ENCODE peak calls at places on chromosomes 5 and 9, in ten cellular contexts. S is keratinocyte, Z is H7, R is fibroblast of lung, I is NT2/D1, U is mesenchymal stem cell, E is hepatocyte, A is fibroblast of pulmonary artery, B is WERI-Rb-1, T is OCI-LY7. H is an unnamed sample.

GRCh38 chr9:92404437-92404836 is at the start of gene OGN:
- DNase-seq in A (peak), S (no peak), T (no peak), Z (no peak), B (no peak), R (peak), E (peak), U (no peak), I (no peak), H (no peak)

GRCh38 chr5:39619161-39619818 is 194.5 kb upstream of the DAB2 start:
- DNase-seq in I (no peak), R (no peak), B (no peak), Z (no peak), T (no peak), A (no peak), S (no peak), U (no peak), E (peak), H (no peak)

GRCh38 chr9:124007468-124008306 is 3.9 kb upstream of the LHX2 start:
- DNase-seq in T (no peak), I (no peak), S (no peak), A (no peak), Z (peak), R (no peak), B (no peak), E (no peak), U (no peak), H (no peak)

GRCh38 chr9:16431666-16432065 is 438.8 kb downstream of the BNC2 start:
- DNase-seq in U (no peak), I (no peak), T (no peak), R (no peak), B (no peak), A (no peak), E (no peak), S (no peak), Z (no peak), H (no peak)

GRCh38 chr9:107249665-107250285 is 33.3 kb upstream of the RAD23B start:
- DNase-seq in Z (no peak), B (no peak), A (no peak), I (no peak), E (no peak), U (no peak), T (no peak), R (no peak), S (no peak), H (no peak)

GRCh38 chr5:175377816-175378215 is 66.2 kb downstream of the DRD1 start:
- DNase-seq in T (no peak), I (no peak), U (no peak), R (peak), Z (no peak), S (no peak), B (no peak), A (no peak), E (no peak), H (no peak)

GRCh38 chr9:2625427-2625826 is 3.8 kb downstream of the VLDLR start:
- DNase-seq in E (no peak), A (no peak), S (no peak), U (no peak), Z (no peak), I (no peak), T (no peak), B (no peak), R (no peak), H (no peak)

GRCh38 chr9:95509851-95510529 is 6.8 kb downstream of the PTCH1 start:
- DNase-seq in R (no peak), E (no peak), T (peak), U (no peak), Z (no peak), B (no peak), A (peak), I (no peak), S (no peak), H (no peak)

GRCh38 chr5:7805379-7805778 is 45.6 kb downstream of the CFAP90 start:
- DNase-seq in Z (no peak), T (no peak), U (no peak), R (no peak), I (no peak), S (no peak), E (no peak), B (peak), A (peak), H (no peak)

GRCh38 chr9:97598461-97599288 is 34.5 kb downstream of the TSTD2 start:
- DNase-seq in B (peak), I (peak), U (peak), R (peak), S (peak), E (peak), Z (peak), T (peak), A (peak), H (peak)

GRCh38 chr9:30103647-30104394 is 2280.6 kb upstream of the ACO1 start:
- DNase-seq in I (no peak), Z (no peak), A (peak), B (no peak), E (no peak), R (no peak), T (no peak), S (no peak), U (peak), H (no peak)

GRCh38 chr5:55597014-55597981 is 62.5 kb upstream of the PLPP1 start:
- DNase-seq in R (peak), U (peak), I (no peak), T (no peak), B (no peak), S (peak), E (peak), Z (no peak), A (peak), H (peak)

GRCh38 chr9:129023036-129023907 is 4.9 kb downstream of the SH3GLB2 start:
- DNase-seq in E (peak), S (no peak), I (no peak), R (peak), U (peak), B (peak), A (peak), T (no peak), Z (peak), H (peak)

GRCh38 chr5:150612905-150613670 is 27.4 kb upstream of the SYNPO start:
- DNase-seq in R (peak), A (no peak), E (no peak), B (no peak), Z (no peak), S (no peak), U (no peak), I (no peak), T (no peak), H (no peak)

GRCh38 chr9:112784020-112784788 is 33.6 kb downstream of the SNX30 start:
- DNase-seq in A (peak), S (no peak), T (no peak), R (peak), E (peak), Z (peak), B (peak), U (peak), I (peak), H (no peak)

GRCh38 chr5:160702856-160703453 is 149.1 kb downstream of the ATP10B start:
- DNase-seq in E (no peak), U (no peak), Z (no peak), T (no peak), A (no peak), I (no peak), S (no peak), B (no peak), R (no peak), H (no peak)

GRCh38 chr9:101408374-101409078 is 9.9 kb downstream of the ZNF189 start:
- DNase-seq in B (no peak), R (peak), I (no peak), Z (no peak), E (no peak), T (no peak), U (peak), S (no peak), A (no peak), H (no peak)

GRCh38 chr9:91766301-91766700 is 183.7 kb downstream of the ROR2 start:
- DNase-seq in I (no peak), Z (no peak), T (no peak), E (no peak), S (no peak), A (no peak), B (no peak), U (no peak), R (no peak), H (no peak)

GRCh38 chr5:169711826-169712225 is 74.8 kb downstream of the DOCK2 start:
- DNase-seq in I (no peak), S (no peak), A (no peak), E (no peak), R (no peak), T (no peak), Z (no peak), U (no peak), B (no peak), H (no peak)

GRCh38 chr5:52356311-52356918 is 431.3 kb upstream of the ITGA1 start:
- DNase-seq in A (peak), Z (no peak), R (no peak), S (no peak), B (no peak), I (no peak), E (peak), U (peak), T (peak), H (no peak)

GRCh38 chr9:83512621-83513020 is 25.6 kb downstream of the FRMD3 start:
- DNase-seq in Z (no peak), R (no peak), S (no peak), I (no peak), T (no peak), U (no peak), A (no peak), B (no peak), E (no peak), H (no peak)

GRCh38 chr9:6444108-6444507 is 31.1 kb downstream of the UHRF2 start:
- DNase-seq in Z (no peak), B (no peak), A (no peak), E (no peak), R (no peak), T (no peak), S (no peak), U (no peak), I (no peak), H (no peak)

DNA sequence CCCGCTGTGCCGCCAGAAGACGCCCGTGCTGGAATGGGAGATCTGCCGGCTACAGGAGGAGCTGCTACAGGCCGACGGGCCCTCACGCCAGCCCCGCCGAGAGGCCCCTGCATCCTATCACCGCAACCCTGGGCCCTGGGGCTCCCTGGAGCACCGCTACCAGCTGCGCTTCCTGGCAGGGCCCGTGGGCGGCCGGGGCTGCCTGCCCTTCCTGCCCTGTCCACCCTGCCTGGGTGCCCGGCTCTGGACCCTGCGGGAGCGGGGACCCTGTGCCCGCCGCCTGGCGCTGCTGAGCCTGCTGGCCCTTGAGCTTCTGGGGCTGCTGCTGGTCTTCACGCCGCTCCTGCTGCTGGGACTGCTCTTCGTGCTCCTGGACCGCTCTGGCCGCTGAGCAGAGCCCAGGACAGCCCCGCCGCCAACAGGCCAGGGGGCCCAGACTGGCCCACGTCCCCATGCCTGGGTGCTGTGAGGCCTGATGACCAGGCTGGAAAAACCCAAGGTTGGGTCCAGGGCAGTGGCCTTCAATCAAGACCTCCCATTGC is 3.8 kb downstream of the RNF208 start:
- DNase-seq in I (no peak), A (no peak), E (no peak), R (no peak), B (no peak), S (no peak), Z (no peak), U (no peak), T (no peak), H (no peak)
- H3K4me3 ChIP-seq in I (no peak), A (no peak), E (no peak), R (no peak), B (no peak), S (no peak), Z (no peak), U (peak), T (no peak), H (no peak)

DNA sequence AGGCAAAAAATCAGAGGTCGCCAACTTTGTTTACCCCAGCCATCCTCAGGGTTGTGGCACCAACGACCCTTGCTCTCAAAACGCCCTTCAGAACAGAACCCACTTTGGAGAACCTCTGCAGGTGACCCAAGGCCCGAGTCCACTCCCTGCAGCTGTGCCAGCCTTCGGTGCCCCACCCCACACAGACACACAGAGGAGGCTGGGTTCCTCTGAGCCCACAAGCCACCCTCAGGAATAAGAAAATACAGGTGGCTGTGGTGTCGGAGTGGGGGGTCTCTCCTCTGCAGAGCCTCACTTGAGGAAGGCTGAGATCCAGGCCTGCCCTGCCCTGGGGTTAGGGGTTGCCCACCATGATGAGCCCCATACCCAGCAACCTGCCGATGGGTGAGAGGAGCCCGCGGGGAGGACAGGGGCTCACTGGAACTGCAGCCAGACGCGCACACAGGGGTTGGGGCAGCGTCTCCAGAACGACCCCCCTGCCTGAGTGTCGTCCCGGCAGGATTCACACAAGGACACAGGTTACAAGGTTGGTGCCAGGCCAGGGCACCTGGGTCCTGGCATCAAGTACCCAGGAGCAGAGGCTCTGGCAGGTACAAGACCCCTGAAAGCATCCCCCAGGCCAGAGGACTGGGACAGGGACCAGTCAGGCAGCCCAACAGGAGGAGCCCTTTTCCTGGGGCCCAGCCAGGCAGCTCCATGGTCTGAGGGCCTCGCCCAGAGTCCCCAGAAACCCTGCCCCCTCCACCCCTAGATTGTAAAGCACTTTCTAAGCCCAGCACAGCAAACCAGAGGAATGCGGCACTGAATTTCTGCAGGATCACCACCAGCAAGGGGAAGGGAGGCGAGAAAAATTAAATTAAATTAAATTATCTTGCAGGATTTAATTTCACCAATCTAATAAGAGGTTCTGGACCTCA is 40.0 kb downstream of the NACC2 start:
- DNase-seq in B (no peak), T (no peak), I (no peak), A (no peak), E (no peak), U (no peak), S (no peak), R (no peak), Z (peak), H (no peak)
- H3K4me3 ChIP-seq in B (no peak), T (no peak), I (no peak), A (no peak), E (no peak), U (no peak), S (no peak), R (no peak), Z (no peak), H (no peak)

GRCh38 chr9:37338218-37338617 is 84.3 kb upstream of the GRHPR start:
- DNase-seq in I (no peak), A (no peak), R (no peak), T (no peak), E (no peak), B (no peak), S (no peak), U (no peak), Z (no peak), H (no peak)
- H3K4me3 ChIP-seq in I (no peak), A (no peak), R (no peak), T (peak), E (no peak), B (no peak), S (no peak), U (no peak), Z (no peak), H (no peak)

DNA sequence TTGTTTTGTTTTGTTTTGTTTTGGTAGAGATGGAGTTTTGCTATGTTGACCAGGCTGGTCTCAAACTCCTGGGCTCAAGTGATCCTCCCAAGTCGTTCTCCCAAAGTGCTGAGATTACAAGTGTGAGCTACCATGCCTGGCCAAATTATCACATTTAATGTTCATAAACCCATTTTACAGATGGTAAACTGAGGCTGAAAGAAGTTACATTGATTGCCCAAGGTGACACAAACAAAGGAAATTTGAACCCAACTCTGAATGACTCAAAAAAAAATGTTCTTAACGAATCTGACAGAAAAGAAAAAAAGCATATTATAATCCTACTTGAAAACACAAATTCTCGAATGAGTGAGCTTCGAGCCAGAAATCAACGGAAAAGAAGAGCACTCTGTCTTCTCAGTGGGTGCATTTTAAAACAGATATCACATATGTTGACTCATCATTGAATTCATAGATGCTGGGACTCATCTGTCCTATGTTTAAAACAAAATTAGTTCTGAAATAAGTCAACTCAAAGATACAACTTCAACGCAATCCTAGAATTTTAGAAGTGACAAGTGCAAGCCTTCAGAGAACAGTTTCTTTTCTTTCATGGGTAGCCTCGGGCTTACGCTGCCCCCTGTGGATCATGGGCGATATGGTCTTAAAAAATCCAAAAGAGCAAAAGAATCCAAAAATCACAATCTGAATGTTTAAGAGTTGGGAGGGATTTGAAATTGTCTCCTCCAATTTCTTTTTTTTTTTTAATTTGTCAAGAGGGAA is 28.4 kb downstream of the TIMD4 start:
- DNase-seq in Z (peak), T (peak), A (no peak), I (no peak), S (no peak), E (peak), B (peak), U (no peak), R (no peak), H (no peak)
- H3K4me3 ChIP-seq in Z (no peak), T (no peak), A (no peak), I (no peak), S (no peak), E (no peak), B (no peak), U (no peak), R (no peak), H (no peak)